ENCODE peak calls at places on chromosomes 3 and 15, in five cellular contexts. One of them, this sample, is unnamed.

GRCh38 chr3:29065211-29065785 is 215.6 kb upstream of the RBMS3 start:
- DNase-seq in breast epithelium: peak
- DNase-seq in GM12892: no peak
- DNase-seq in prostate gland: peak
- DNase-seq in HepG2: no peak
- DNase-seq in this sample: no peak

GRCh38 chr3:129599607-129600006 is 6.9 kb downstream of the PLXND1 start:
- DNase-seq in breast epithelium: no peak
- DNase-seq in GM12892: no peak
- DNase-seq in prostate gland: no peak
- DNase-seq in HepG2: no peak
- DNase-seq in this sample: no peak

GRCh38 chr15:93694038-93694437 is 537.3 kb upstream of the MCTP2 start:
- DNase-seq in breast epithelium: no peak
- DNase-seq in GM12892: no peak
- DNase-seq in prostate gland: no peak
- DNase-seq in HepG2: no peak
- DNase-seq in this sample: no peak

GRCh38 chr3:197501496-197501878 is 54.3 kb downstream of the BDH1 start:
- DNase-seq in breast epithelium: no peak
- DNase-seq in GM12892: no peak
- DNase-seq in prostate gland: no peak
- DNase-seq in HepG2: peak
- DNase-seq in this sample: no peak

GRCh38 chr3:99990179-99990578 is 124.1 kb downstream of the FILIP1L start:
- DNase-seq in breast epithelium: no peak
- DNase-seq in GM12892: no peak
- DNase-seq in prostate gland: no peak
- DNase-seq in HepG2: no peak
- DNase-seq in this sample: no peak

GRCh38 chr3:30492581-30493192 is 113.7 kb upstream of the TGFBR2 start:
- DNase-seq in breast epithelium: no peak
- DNase-seq in GM12892: no peak
- DNase-seq in prostate gland: no peak
- DNase-seq in HepG2: peak
- DNase-seq in this sample: no peak

GRCh38 chr15:90232196-90232595 is 1.5 kb downstream of the CIB1 start:
- DNase-seq in breast epithelium: no peak
- DNase-seq in GM12892: no peak
- DNase-seq in prostate gland: no peak
- DNase-seq in HepG2: no peak
- DNase-seq in this sample: no peak

GRCh38 chr3:155643581-155644165 is 101.2 kb downstream of the PLCH1 start:
- DNase-seq in breast epithelium: no peak
- DNase-seq in GM12892: no peak
- DNase-seq in prostate gland: no peak
- DNase-seq in HepG2: no peak
- DNase-seq in this sample: no peak

GRCh38 chr3:85737846-85738245 is 779.1 kb downstream of the CADM2 start:
- DNase-seq in breast epithelium: no peak
- DNase-seq in GM12892: no peak
- DNase-seq in prostate gland: no peak
- DNase-seq in HepG2: no peak
- DNase-seq in this sample: no peak

GRCh38 chr15:40389824-40390595 is 7.5 kb downstream of the KNSTRN start:
- DNase-seq in breast epithelium: no peak
- DNase-seq in GM12892: no peak
- DNase-seq in prostate gland: peak
- DNase-seq in HepG2: no peak
- DNase-seq in this sample: no peak

GRCh38 chr3:54837964-54838363 is 89.9 kb downstream of the LRTM1 start:
- DNase-seq in breast epithelium: no peak
- DNase-seq in GM12892: no peak
- DNase-seq in prostate gland: no peak
- DNase-seq in HepG2: no peak
- DNase-seq in this sample: no peak

GRCh38 chr3:39290255-39290654 is 10.4 kb upstream of the CX3CR1 start:
- DNase-seq in breast epithelium: no peak
- DNase-seq in GM12892: no peak
- DNase-seq in prostate gland: no peak
- DNase-seq in HepG2: no peak
- DNase-seq in this sample: no peak

GRCh38 chr3:15384510-15385237 is 42.7 kb downstream of the METTL6 start:
- DNase-seq in breast epithelium: no peak
- DNase-seq in GM12892: no peak
- DNase-seq in prostate gland: no peak
- DNase-seq in HepG2: no peak
- DNase-seq in this sample: no peak

GRCh38 chr3:58093573-58094195 is 85.5 kb downstream of the FLNB start:
- DNase-seq in breast epithelium: no peak
- DNase-seq in GM12892: no peak
- DNase-seq in prostate gland: no peak
- DNase-seq in HepG2: no peak
- DNase-seq in this sample: no peak

GRCh38 chr15:65791335-65792129 is 561 bp downstream of the DENND4A start:
- DNase-seq in breast epithelium: peak
- DNase-seq in GM12892: no peak
- DNase-seq in prostate gland: peak
- DNase-seq in HepG2: peak
- DNase-seq in this sample: peak
- TF ChIP-seq POLR2AphosphoS5 in breast epithelium: no peak
- TF ChIP-seq POLR2AphosphoS5 in GM12892: no peak
- TF ChIP-seq POLR2AphosphoS5 in prostate gland: no peak
- TF ChIP-seq POLR2AphosphoS5 in HepG2: no peak
- TF ChIP-seq POLR2AphosphoS5 in this sample: no peak

DNA sequence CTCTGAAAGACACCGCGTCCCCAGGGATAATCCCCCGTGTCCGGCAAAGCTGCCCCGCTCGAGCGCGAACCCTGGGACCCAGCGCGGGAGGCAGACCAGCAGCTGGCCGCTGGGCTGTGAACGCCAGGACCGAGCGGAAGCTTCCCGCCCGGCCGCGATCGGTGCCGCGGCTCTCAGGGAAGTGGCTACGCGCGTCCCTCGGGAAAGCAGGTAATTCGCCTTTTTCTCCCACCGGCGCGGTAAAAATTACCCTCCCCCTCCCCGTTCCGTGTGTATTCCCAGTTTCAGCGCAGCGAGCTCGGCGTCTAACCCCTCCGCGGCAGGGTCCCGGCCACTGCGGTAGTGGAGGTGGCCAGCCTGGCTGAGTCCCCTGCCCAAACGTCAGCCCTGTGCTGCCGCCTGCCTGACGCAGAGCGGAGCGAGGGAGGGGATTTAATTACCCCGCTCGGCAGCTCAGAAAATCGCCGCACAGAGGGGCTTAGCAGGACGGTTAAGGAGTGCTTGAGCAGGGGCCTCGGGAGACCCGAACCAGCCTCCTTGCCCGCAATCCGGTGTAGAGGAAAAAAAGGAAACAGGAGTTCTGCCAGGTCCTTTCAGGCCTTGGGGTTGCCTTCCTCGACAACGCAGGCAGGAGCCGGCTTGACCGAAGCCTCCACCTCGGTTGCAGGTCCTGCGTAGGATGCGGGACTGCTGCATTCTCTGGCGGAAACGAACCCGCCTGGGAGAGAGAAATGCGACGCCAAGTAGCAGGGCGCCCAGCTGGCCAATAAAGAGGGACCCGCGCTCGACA is 2.9 kb downstream of the GATA2 start:
- DNase-seq in breast epithelium: peak
- DNase-seq in GM12892: no peak
- DNase-seq in prostate gland: peak
- DNase-seq in HepG2: peak
- DNase-seq in this sample: no peak
- TF ChIP-seq POLR2AphosphoS5 in breast epithelium: no peak
- TF ChIP-seq POLR2AphosphoS5 in GM12892: no peak
- TF ChIP-seq POLR2AphosphoS5 in prostate gland: no peak
- TF ChIP-seq POLR2AphosphoS5 in HepG2: no peak
- TF ChIP-seq POLR2AphosphoS5 in this sample: no peak

GRCh38 chr15:64685230-64685886 is 90.0 kb downstream of the RBPMS2 start:
- DNase-seq in breast epithelium: peak
- DNase-seq in GM12892: no peak
- DNase-seq in prostate gland: no peak
- DNase-seq in HepG2: no peak
- DNase-seq in this sample: no peak

GRCh38 chr15:64681424-64682024 is 93.9 kb downstream of the RBPMS2 start:
- DNase-seq in breast epithelium: no peak
- DNase-seq in GM12892: no peak
- DNase-seq in prostate gland: peak
- DNase-seq in HepG2: peak
- DNase-seq in this sample: peak

GRCh38 chr15:64686130-64686735 is 89.2 kb downstream of the RBPMS2 start:
- DNase-seq in breast epithelium: peak
- DNase-seq in GM12892: no peak
- DNase-seq in prostate gland: no peak
- DNase-seq in HepG2: peak
- DNase-seq in this sample: no peak

GRCh38 chr15:64683378-64683777 is 92.0 kb downstream of the RBPMS2 start:
- DNase-seq in breast epithelium: peak
- DNase-seq in GM12892: no peak
- DNase-seq in prostate gland: no peak
- DNase-seq in HepG2: no peak
- DNase-seq in this sample: no peak

GRCh38 chr15:64682255-64682654 is 93.1 kb downstream of the RBPMS2 start:
- DNase-seq in breast epithelium: no peak
- DNase-seq in GM12892: no peak
- DNase-seq in prostate gland: no peak
- DNase-seq in HepG2: no peak
- DNase-seq in this sample: no peak
- TF ChIP-seq POLR2AphosphoS5 in breast epithelium: no peak
- TF ChIP-seq POLR2AphosphoS5 in GM12892: no peak
- TF ChIP-seq POLR2AphosphoS5 in prostate gland: no peak
- TF ChIP-seq POLR2AphosphoS5 in HepG2: no peak
- TF ChIP-seq POLR2AphosphoS5 in this sample: no peak

GRCh38 chr15:25789616-25790002 is 73.5 kb downstream of the ATP10A start:
- DNase-seq in breast epithelium: no peak
- DNase-seq in GM12892: no peak
- DNase-seq in prostate gland: no peak
- DNase-seq in HepG2: no peak
- DNase-seq in this sample: no peak

GRCh38 chr15:25787381-25787780 is 75.7 kb downstream of the ATP10A start:
- DNase-seq in breast epithelium: no peak
- DNase-seq in GM12892: no peak
- DNase-seq in prostate gland: no peak
- DNase-seq in HepG2: no peak
- DNase-seq in this sample: no peak

GRCh38 chr15:25790003-25790660 is 73.0 kb downstream of the ATP10A start:
- DNase-seq in breast epithelium: no peak
- DNase-seq in GM12892: no peak
- DNase-seq in prostate gland: no peak
- DNase-seq in HepG2: no peak
- DNase-seq in this sample: no peak

GRCh38 chr15:25787855-25788521 is 75.1 kb downstream of the ATP10A start:
- DNase-seq in breast epithelium: no peak
- DNase-seq in GM12892: no peak
- DNase-seq in prostate gland: no peak
- DNase-seq in HepG2: peak
- DNase-seq in this sample: no peak

GRCh38 chr15:25789206-25789605 is 73.9 kb downstream of the ATP10A start:
- DNase-seq in breast epithelium: no peak
- DNase-seq in GM12892: no peak
- DNase-seq in prostate gland: no peak
- DNase-seq in HepG2: no peak
- DNase-seq in this sample: no peak
- TF ChIP-seq POLR2AphosphoS5 in breast epithelium: no peak
- TF ChIP-seq POLR2AphosphoS5 in GM12892: no peak
- TF ChIP-seq POLR2AphosphoS5 in prostate gland: no peak
- TF ChIP-seq POLR2AphosphoS5 in HepG2: no peak
- TF ChIP-seq POLR2AphosphoS5 in this sample: no peak

GRCh38 chr15:61030451-61030850 is 198.7 kb downstream of the RORA start:
- DNase-seq in breast epithelium: no peak
- DNase-seq in GM12892: no peak
- DNase-seq in prostate gland: no peak
- DNase-seq in HepG2: no peak
- DNase-seq in this sample: no peak

GRCh38 chr15:61028427-61028826 is 200.7 kb downstream of the RORA start:
- DNase-seq in breast epithelium: no peak
- DNase-seq in GM12892: no peak
- DNase-seq in prostate gland: no peak
- DNase-seq in HepG2: no peak
- DNase-seq in this sample: no peak

GRCh38 chr15:61025283-61025682 is 203.8 kb downstream of the RORA start:
- DNase-seq in breast epithelium: no peak
- DNase-seq in GM12892: no peak
- DNase-seq in prostate gland: no peak
- DNase-seq in HepG2: no peak
- DNase-seq in this sample: no peak

GRCh38 chr15:61025746-61026256 is 203.3 kb downstream of the RORA start:
- DNase-seq in breast epithelium: no peak
- DNase-seq in GM12892: no peak
- DNase-seq in prostate gland: no peak
- DNase-seq in HepG2: no peak
- DNase-seq in this sample: no peak
- TF ChIP-seq POLR2AphosphoS5 in breast epithelium: no peak
- TF ChIP-seq POLR2AphosphoS5 in GM12892: no peak
- TF ChIP-seq POLR2AphosphoS5 in prostate gland: no peak
- TF ChIP-seq POLR2AphosphoS5 in HepG2: no peak
- TF ChIP-seq POLR2AphosphoS5 in this sample: no peak

DNA sequence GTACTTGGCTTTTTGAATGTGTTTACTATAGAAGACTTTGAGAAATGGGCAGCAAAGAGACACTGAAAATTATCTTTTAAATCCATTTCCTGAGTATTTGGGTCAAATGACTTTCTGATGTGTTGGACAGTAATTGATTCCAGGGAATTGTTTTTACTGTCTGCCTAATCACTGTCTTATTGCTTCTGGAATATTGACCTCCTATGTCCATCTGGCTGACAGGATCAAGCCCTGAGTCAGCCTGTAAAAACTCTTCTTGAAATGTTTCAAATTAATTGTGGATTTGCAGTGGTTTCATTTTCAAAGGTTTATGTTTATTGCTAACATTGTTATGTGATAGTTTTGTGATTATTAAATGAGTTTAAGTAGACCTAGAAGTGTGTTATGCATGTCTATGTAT is 50.6 kb upstream of the MLF1 start:
- DNase-seq in breast epithelium: no peak
- DNase-seq in GM12892: no peak
- DNase-seq in prostate gland: no peak
- DNase-seq in HepG2: no peak
- DNase-seq in this sample: no peak
- TF ChIP-seq POLR2AphosphoS5 in breast epithelium: no peak
- TF ChIP-seq POLR2AphosphoS5 in GM12892: no peak
- TF ChIP-seq POLR2AphosphoS5 in prostate gland: no peak
- TF ChIP-seq POLR2AphosphoS5 in HepG2: no peak
- TF ChIP-seq POLR2AphosphoS5 in this sample: no peak

GRCh38 chr3:120170223-120170622 is 76.0 kb upstream of the GSK3B start:
- DNase-seq in breast epithelium: no peak
- DNase-seq in GM12892: no peak
- DNase-seq in prostate gland: no peak
- DNase-seq in HepG2: no peak
- DNase-seq in this sample: no peak
- TF ChIP-seq POLR2AphosphoS5 in breast epithelium: no peak
- TF ChIP-seq POLR2AphosphoS5 in GM12892: no peak
- TF ChIP-seq POLR2AphosphoS5 in prostate gland: no peak
- TF ChIP-seq POLR2AphosphoS5 in HepG2: no peak
- TF ChIP-seq POLR2AphosphoS5 in this sample: no peak

GRCh38 chr3:147415337-147415736 is 6.2 kb downstream of the ZIC1 start:
- DNase-seq in breast epithelium: no peak
- DNase-seq in GM12892: no peak
- DNase-seq in prostate gland: no peak
- DNase-seq in HepG2: no peak
- DNase-seq in this sample: no peak
- TF ChIP-seq POLR2AphosphoS5 in breast epithelium: no peak
- TF ChIP-seq POLR2AphosphoS5 in GM12892: no peak
- TF ChIP-seq POLR2AphosphoS5 in prostate gland: no peak
- TF ChIP-seq POLR2AphosphoS5 in HepG2: no peak
- TF ChIP-seq POLR2AphosphoS5 in this sample: no peak